ENCODE peak calls at places on chromosomes 6 and 20, in four cellular contexts. H, L, R and K are unnamed samples.

GRCh38 chr20:45863543-45864470 is 6.4 kb downstream of the ZSWIM3 start:
- DNase-seq in H (no peak), L (no peak), R (no peak), K (no peak)

GRCh38 chr6:130520801-130521200 is 155.0 kb downstream of the TMEM200A start:
- DNase-seq in H (no peak), L (no peak), R (no peak), K (no peak)

GRCh38 chr6:56091159-56091869 is 156.1 kb downstream of the COL21A1 start:
- DNase-seq in H (no peak), L (no peak), R (peak; percentile 64), K (no peak)

GRCh38 chr6:10071631-10072220 is 343.1 kb downstream of the TFAP2A start:
- DNase-seq in H (no peak), L (no peak), R (no peak), K (no peak)

GRCh38 chr6:110560239-110561015 is 84.0 kb upstream of the SLC22A16 start:
- DNase-seq in H (no peak), L (no peak), R (no peak), K (no peak)

GRCh38 chr6:117465691-117466090 is 16.8 kb upstream of the DCBLD1 start:
- DNase-seq in H (no peak), L (no peak), R (no peak), K (no peak)

GRCh38 chr6:38509713-38510112 is 130.0 kb downstream of the BTBD9 start:
- DNase-seq in H (no peak), L (no peak), R (peak; percentile 35), K (no peak)

GRCh38 chr20:53582574-53583351 is 10.9 kb downstream of the ZNF217 start:
- DNase-seq in H (peak; percentile 66), L (no peak), R (peak; percentile 71), K (no peak)

GRCh38 chr6:35687658-35688604 is 784 bp downstream of the FKBP5 start:
- DNase-seq in H (peak; percentile 64), L (peak; percentile 83), R (peak; percentile 55), K (no peak)

GRCh38 chr6:121776054-121776453 is 340.6 kb downstream of the GJA1 start:
- DNase-seq in H (no peak), L (no peak), R (no peak), K (no peak)

GRCh38 chr20:24950128-24950835 is 1.2 kb downstream of the CST7 start:
- DNase-seq in H (no peak), L (no peak), R (no peak), K (peak; percentile 87)

GRCh38 chr6:151284431-151285060 is 44.8 kb downstream of the AKAP12 start:
- DNase-seq in H (no peak), L (no peak), R (no peak), K (no peak)

GRCh38 chr6:139080255-139080920 is 51.8 kb downstream of the ABRACL start:
- DNase-seq in H (no peak), L (no peak), R (no peak), K (no peak)

GRCh38 chr6:138596126-138596525 is 96.8 kb upstream of the NHSL1 start:
- DNase-seq in H (no peak), L (no peak), R (no peak), K (no peak)

GRCh38 chr6:149480502-149481280 is 4.1 kb downstream of the ZC3H12D start:
- DNase-seq in H (no peak), L (no peak), R (no peak), K (no peak)

GRCh38 chr20:35144694-35145093 is 2.4 kb downstream of the EDEM2 start:
- DNase-seq in H (no peak), L (no peak), R (no peak), K (no peak)

GRCh38 chr6:337782-338464 is 45.6 kb downstream of the DUSP22 start:
- DNase-seq in H (no peak), L (no peak), R (no peak), K (no peak)

GRCh38 chr6:45003961-45004360 is 324.2 kb upstream of the RUNX2 start:
- DNase-seq in H (no peak), L (no peak), R (no peak), K (no peak)

GRCh38 chr6:85460951-85461805 is 11.3 kb downstream of the NT5E start:
- DNase-seq in H (peak; percentile 26), L (no peak), R (no peak), K (no peak)

GRCh38 chr20:59437601-59438031 is 137.2 kb downstream of the EDN3 start:
- DNase-seq in H (no peak), L (no peak), R (no peak), K (no peak)

GRCh38 chr20:59438201-59438600 is 137.8 kb downstream of the EDN3 start:
- DNase-seq in H (no peak), L (no peak), R (no peak), K (no peak)

GRCh38 chr20:59441860-59442810 is 141.7 kb downstream of the EDN3 start:
- DNase-seq in H (no peak), L (no peak), R (no peak), K (no peak)

GRCh38 chr20:59441306-59441705 is 140.9 kb downstream of the EDN3 start:
- DNase-seq in H (no peak), L (no peak), R (no peak), K (no peak)

DNA sequence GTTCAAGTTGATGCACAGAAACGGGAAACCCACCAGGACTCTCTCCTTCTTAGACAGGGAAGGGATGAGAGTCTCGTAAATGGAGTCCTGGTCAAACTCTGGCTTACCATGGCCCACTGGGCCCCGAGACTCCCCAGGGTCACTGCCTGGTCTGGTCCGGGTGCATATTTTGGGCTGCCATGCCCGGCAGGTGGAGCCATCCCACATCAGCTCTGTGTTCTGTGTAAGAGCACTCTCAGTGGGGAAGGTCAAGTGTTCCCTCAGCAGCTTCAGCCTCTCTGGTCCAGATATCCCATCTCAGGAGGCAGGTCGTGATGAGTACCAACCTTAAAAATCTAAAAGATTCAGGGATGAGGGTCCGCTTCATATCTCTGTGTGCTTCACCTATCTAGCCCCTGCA is 138.8 kb downstream of the EDN3 start:
- DNase-seq in H (no peak), L (no peak), R (no peak), K (no peak)
- TF ChIP-seq CTCF in H (no peak), L (no peak), R (peak; percentile 28), K (no peak)

GRCh38 chr20:50459124-50459918 is 50.9 kb upstream of the PTPN1 start:
- DNase-seq in H (no peak), L (no peak), R (no peak), K (no peak)
- TF ChIP-seq CTCF in H (no peak), L (no peak), R (no peak), K (no peak)

GRCh38 chr6:40778918-40779317 is 191.8 kb upstream of the LRFN2 start:
- DNase-seq in H (no peak), L (no peak), R (no peak), K (no peak)

GRCh38 chr6:40780626-40781025 is 193.5 kb upstream of the LRFN2 start:
- DNase-seq in H (no peak), L (no peak), R (no peak), K (no peak)

GRCh38 chr6:40779399-40779798 is 192.2 kb upstream of the LRFN2 start:
- DNase-seq in H (no peak), L (no peak), R (no peak), K (no peak)

GRCh38 chr6:40778186-40778585 is 191.0 kb upstream of the LRFN2 start:
- DNase-seq in H (no peak), L (no peak), R (no peak), K (no peak)

DNA sequence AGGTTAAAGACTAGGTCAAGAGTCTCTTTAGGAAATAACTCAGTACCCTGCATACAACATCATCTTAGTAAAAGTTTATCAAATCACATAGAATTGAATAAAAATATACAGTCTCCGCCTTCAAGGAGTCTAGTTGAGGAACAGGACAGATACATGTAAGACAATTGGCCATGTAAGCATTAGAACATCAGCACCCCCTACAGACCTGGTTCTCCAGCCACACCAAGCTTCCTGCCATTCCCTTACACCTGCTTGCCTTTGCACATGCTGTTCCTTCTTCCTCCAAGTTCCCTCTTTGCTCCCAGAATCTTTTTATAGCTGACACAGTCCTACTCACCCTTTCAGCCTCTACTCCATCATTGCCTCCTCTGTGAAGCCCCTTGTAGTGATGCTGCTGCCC is 187.8 kb upstream of the LRFN2 start:
- DNase-seq in H (no peak), L (no peak), R (peak; percentile 5), K (no peak)
- TF ChIP-seq CTCF in H (no peak), L (no peak), R (no peak), K (peak; percentile 18)

DNA sequence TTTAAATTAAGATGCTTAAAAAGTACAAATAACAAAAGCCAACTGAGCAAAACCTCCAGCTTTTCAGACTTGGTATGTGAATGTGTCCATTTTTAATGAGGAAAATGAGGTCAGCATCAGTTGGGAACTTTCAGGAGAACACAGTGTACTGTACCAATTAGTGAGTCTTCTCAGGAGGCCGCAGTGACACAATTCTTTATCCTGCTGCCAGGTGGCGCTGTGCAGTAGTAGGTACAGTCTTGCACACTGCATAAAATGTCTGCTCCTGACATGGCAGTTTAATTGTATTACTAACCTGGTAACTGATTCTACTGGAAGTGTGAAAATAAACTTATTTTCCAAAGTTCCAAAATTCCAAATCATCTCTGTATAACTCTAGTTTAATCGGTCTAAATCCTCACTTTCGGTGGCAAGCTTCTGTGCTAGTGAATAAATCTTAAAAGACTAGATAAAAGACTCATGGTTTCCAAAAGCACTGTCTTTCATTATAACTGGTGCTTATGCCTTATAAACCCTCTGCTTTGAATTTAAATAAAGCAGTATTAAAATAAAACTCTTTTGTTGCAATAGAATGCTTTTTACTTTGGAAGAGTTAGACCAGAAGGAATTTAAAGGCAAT is 214.8 kb upstream of the MMS22L start:
- DNase-seq in H (peak; percentile 19), L (peak; percentile 61), R (peak; percentile 70), K (peak; percentile 63)
- TF ChIP-seq CTCF in H (peak; percentile 43), L (peak; percentile 85), R (peak; percentile 61), K (peak; percentile 94)